ENCODE peak calls at places on chromosomes 5 and 9, in seven cellular contexts. Y is tibial artery, S is lower leg skin, D is heart left ventricle, N is GM12864, I is MCF 10A, E is fibroblast of mammary gland. M is an unnamed sample.

GRCh38 chr9:70566066-70566465 is 151.6 kb upstream of the KLF9 start:
- DNase-seq in Y (no peak), S (no peak), D (no peak), N (no peak), I (no peak), E (peak), M (no peak)

GRCh38 chr9:114259800-114260523 is 62.9 kb upstream of the ORM1 start:
- DNase-seq in Y (no peak), S (no peak), D (no peak), N (no peak), I (no peak), E (no peak), M (no peak)

GRCh38 chr5:99061711-99062110 is 132.9 kb upstream of the CHD1 start:
- DNase-seq in Y (no peak), S (no peak), D (no peak), N (no peak), I (no peak), E (peak), M (no peak)

GRCh38 chr9:22514866-22515265 is 68.2 kb downstream of the DMRTA1 start:
- DNase-seq in Y (no peak), S (no peak), D (no peak), N (no peak), I (no peak), E (peak), M (no peak)

GRCh38 chr9:137297060-137297664 is 4.9 kb downstream of the NRARP start:
- DNase-seq in Y (no peak), S (no peak), D (peak), N (no peak), I (no peak), E (no peak), M (no peak)

GRCh38 chr5:443239-444151 is 519 bp downstream of the EXOC3 start:
- DNase-seq in Y (peak), S (no peak), D (no peak), N (no peak), I (no peak), E (no peak), M (peak)

GRCh38 chr9:135516132-135516860 is 4.9 kb upstream of the LCN1 start:
- DNase-seq in Y (peak), S (no peak), D (peak), N (no peak), I (no peak), E (no peak), M (no peak)

GRCh38 chr5:147508711-147509040 is 1.2 kb downstream of the DPYSL3 start:
- DNase-seq in Y (no peak), S (no peak), D (no peak), N (no peak), I (peak), E (no peak), M (no peak)

GRCh38 chr5:10595305-10595677 is 31.4 kb downstream of the ANKRD33B start:
- DNase-seq in Y (peak), S (no peak), D (no peak), N (no peak), I (peak), E (peak), M (no peak)

GRCh38 chr9:83339435-83339834 is 198.8 kb downstream of the FRMD3 start:
- DNase-seq in Y (no peak), S (no peak), D (peak), N (no peak), I (no peak), E (no peak), M (no peak)

GRCh38 chr5:143108498-143109128 is 294.9 kb downstream of the NR3C1 start:
- DNase-seq in Y (no peak), S (no peak), D (peak), N (no peak), I (no peak), E (no peak), M (no peak)

GRCh38 chr9:104075801-104076753 is 18.0 kb upstream of the SMC2 start:
- DNase-seq in Y (no peak), S (no peak), D (no peak), N (no peak), I (peak), E (peak), M (no peak)

GRCh38 chr9:113570106-113570505 is 106.6 kb downstream of the RGS3 start:
- DNase-seq in Y (peak), S (no peak), D (no peak), N (no peak), I (no peak), E (no peak), M (no peak)

GRCh38 chr5:10111575-10111974 is 138.1 kb downstream of the ATPSCKMT start:
- DNase-seq in Y (no peak), S (no peak), D (no peak), N (no peak), I (peak), E (peak), M (no peak)

DNA sequence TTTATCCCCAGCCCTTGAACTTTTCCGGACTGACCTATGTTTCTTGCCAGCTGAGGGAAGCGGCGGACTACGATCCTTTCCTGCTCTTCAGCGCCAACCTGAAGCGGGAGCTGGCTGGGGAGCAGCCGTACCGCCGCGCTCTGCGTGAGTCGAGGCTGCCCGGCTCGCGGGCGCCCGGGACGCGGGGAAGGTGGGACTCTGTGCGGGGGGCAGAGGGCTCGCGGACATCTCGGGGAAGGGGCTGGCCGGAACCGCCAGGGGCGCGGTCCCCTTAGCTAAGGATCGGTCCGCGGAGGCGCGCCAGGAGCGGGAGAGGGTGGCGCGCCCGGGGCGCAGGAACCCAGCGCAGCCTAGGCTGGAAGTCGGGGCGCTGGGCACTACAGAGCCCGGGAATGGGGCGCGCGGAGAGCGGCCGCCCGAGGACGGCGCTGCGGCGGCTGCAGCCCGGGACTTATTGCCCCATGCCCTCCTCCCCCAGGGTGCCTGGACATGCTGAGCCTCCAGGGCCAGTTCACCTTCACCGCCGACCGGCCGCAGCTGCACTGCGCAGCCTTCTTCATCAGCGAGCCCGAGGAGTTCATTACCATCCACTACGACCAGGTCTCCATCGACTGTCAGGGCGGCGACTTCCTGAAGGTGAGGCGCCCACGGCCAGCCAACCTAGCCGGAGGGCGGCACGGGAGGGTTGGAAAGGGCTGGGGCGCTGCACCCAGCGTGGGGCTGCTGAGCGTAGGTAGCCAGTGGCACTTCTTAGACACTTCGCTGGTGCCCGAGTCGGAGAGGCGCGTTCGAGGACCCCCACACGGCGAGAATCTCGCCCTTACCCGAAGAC is 922 bp downstream of the CRHBP start:
- DNase-seq in Y (no peak), S (no peak), D (no peak), N (no peak), I (no peak), E (no peak), M (no peak)
- TF ChIP-seq CTCF in Y (no peak), S (no peak), D (no peak), N (no peak), I (no peak), E (no peak), M (no peak)

GRCh38 chr9:2800385-2801179 is 43.3 kb downstream of the PUM3 start:
- DNase-seq in Y (no peak), S (no peak), D (no peak), N (no peak), I (peak), E (peak), M (no peak)
- TF ChIP-seq CTCF in Y (peak), S (no peak), D (peak), N (peak), I (no peak), E (peak), M (no peak)

GRCh38 chr9:129656795-129657390 is 8.6 kb upstream of the PRRX2 start:
- DNase-seq in Y (no peak), S (no peak), D (no peak), N (no peak), I (peak), E (peak), M (no peak)

GRCh38 chr9:129654641-129655040 is 10.8 kb upstream of the PRRX2 start:
- DNase-seq in Y (no peak), S (no peak), D (no peak), N (no peak), I (no peak), E (no peak), M (no peak)

GRCh38 chr9:129650680-129651235 is 8.8 kb upstream of the ASB6 start:
- DNase-seq in Y (no peak), S (no peak), D (no peak), N (no peak), I (no peak), E (peak), M (no peak)

GRCh38 chr9:129655142-129655541 is 10.3 kb upstream of the PRRX2 start:
- DNase-seq in Y (no peak), S (no peak), D (no peak), N (no peak), I (no peak), E (no peak), M (no peak)

GRCh38 chr9:129653819-129654528 is 11.5 kb upstream of the PRRX2 start:
- DNase-seq in Y (no peak), S (no peak), D (no peak), N (no peak), I (no peak), E (no peak), M (no peak)
- TF ChIP-seq CTCF in Y (no peak), S (no peak), D (no peak), N (no peak), I (no peak), E (no peak), M (no peak)

GRCh38 chr9:31541626-31542025 is 842.8 kb upstream of the ACO1 start:
- DNase-seq in Y (no peak), S (no peak), D (no peak), N (no peak), I (peak), E (no peak), M (no peak)

DNA sequence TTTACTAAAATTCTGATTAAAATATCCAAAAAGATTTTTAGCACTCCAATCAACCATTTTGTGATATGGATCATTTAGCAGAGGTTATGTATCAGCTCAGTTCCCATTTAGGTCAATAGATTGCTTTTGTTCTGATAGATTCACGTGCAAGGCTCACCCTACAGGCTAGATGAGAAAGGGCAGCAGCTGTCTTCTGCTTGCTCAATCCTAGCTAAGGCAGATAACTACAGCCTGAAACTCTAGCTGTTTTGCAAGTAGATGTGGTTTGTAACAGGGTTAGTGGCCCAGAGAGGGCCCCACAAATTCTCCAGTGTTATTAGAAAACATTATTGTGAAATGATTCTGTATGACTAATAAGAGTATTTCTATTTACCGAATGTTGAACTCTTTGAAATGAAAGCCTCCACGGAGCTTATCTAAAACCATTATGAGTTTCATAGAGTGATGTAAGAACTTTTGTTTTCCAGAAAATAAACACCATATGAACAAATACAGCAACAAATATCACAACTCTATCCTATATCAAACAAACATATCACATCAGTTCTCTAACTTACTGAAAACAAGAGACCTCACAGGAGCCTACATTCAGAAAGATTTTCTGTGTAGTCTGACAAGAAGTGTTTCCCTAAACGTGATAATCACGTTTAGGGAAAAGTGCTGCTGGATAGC is 841.9 kb upstream of the ACO1 start:
- DNase-seq in Y (no peak), S (peak), D (no peak), N (peak), I (peak), E (peak), M (peak)
- TF ChIP-seq CTCF in Y (no peak), S (no peak), D (no peak), N (peak), I (peak), E (peak), M (peak)

GRCh38 chr9:6197330-6197729 is 18.3 kb upstream of the IL33 start:
- DNase-seq in Y (no peak), S (no peak), D (no peak), N (no peak), I (peak), E (peak), M (peak)
- TF ChIP-seq CTCF in Y (peak), S (no peak), D (peak), N (peak), I (peak), E (peak), M (peak)

DNA sequence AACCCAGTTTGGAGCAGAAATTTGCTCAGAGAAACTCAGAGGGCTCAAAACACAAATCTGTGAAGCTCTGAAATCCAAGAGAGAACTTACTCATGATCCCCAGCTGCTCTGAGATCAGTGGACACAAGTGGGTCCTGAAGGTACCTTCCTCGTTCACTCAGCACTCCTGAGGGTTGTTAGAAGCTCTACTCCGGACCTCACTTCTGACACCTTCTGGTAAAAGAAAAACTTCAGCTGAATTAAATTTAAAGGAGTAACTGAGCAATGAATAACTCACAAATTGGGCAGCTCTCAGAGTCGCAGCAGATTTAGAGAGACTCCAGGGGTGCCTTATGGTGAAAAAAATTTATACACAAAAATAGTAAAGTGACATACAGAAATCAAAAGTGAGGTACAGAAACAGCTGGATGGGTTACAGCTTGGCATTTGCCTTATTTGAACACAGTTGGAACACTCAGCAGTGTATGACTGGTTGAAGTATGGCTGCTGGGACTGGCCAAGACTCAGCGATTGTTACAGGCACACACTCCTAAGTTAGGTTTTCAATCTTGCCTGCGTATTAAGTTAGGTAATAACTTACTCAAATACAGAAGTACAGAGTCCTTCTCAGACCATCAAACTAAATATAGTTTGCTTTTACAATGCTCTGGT is 32.5 kb downstream of the INSL4 start:
- DNase-seq in Y (no peak), S (no peak), D (no peak), N (no peak), I (peak), E (peak), M (no peak)
- TF ChIP-seq CTCF in Y (no peak), S (no peak), D (no peak), N (peak), I (no peak), E (peak), M (peak)